ENCODE peak calls at places on chromosomes 3 and 15, in ten cellular contexts. H is stomach, C is endothelial cell of umbilical vein, B is transverse colon, M is HCT116, K is esophagus muscularis mucosa, P is breast epithelium, O is K562, G is H1, W is suprapubic skin. Z is an unnamed sample.

GRCh38 chr15:95994418-95994817 is 336.1 kb upstream of the NR2F2 start:
- DNase-seq in H (no peak), C (no peak), B (no peak), M (no peak), K (no peak), P (no peak), O (no peak), G (no peak), W (no peak), Z (no peak)

GRCh38 chr3:33218072-33218445 is 551 bp downstream of the SUSD5 start:
- DNase-seq in H (no peak), C (peak), B (no peak), M (no peak), K (no peak), P (no peak), O (no peak), G (no peak), W (no peak), Z (no peak)

GRCh38 chr3:72272356-72272755 is 487.4 kb upstream of the PROK2 start:
- DNase-seq in H (no peak), C (no peak), B (no peak), M (no peak), K (no peak), P (no peak), O (no peak), G (no peak), W (no peak), Z (no peak)

GRCh38 chr3:192772495-192772894 is 45.2 kb upstream of the FGF12 start:
- DNase-seq in H (peak), C (peak), B (no peak), M (peak), K (no peak), P (no peak), O (no peak), G (peak), W (no peak), Z (no peak)

GRCh38 chr15:31344266-31344665 is 17.6 kb downstream of the KLF13 start:
- DNase-seq in H (no peak), C (no peak), B (no peak), M (no peak), K (no peak), P (no peak), O (no peak), G (no peak), W (no peak), Z (no peak)

GRCh38 chr3:106025151-106025722 is 156.4 kb upstream of the CBLB start:
- DNase-seq in H (peak), C (no peak), B (peak), M (no peak), K (no peak), P (no peak), O (no peak), G (no peak), W (no peak), Z (no peak)

GRCh38 chr3:148255981-148256969 is 441.4 kb upstream of the AGTR1 start:
- DNase-seq in H (no peak), C (no peak), B (no peak), M (no peak), K (peak), P (no peak), O (no peak), G (no peak), W (no peak), Z (no peak)

GRCh38 chr3:81544385-81544784 is 217.1 kb downstream of the GBE1 start:
- DNase-seq in H (no peak), C (no peak), B (no peak), M (no peak), K (no peak), P (no peak), O (no peak), G (no peak), W (no peak), Z (no peak)

GRCh38 chr3:178369006-178369405 is 167.2 kb upstream of the KCNMB2 start:
- DNase-seq in H (no peak), C (no peak), B (no peak), M (no peak), K (no peak), P (no peak), O (no peak), G (no peak), W (no peak), Z (no peak)

GRCh38 chr3:123685780-123686179 is 100.9 kb upstream of the HACD2 start:
- DNase-seq in H (no peak), C (no peak), B (no peak), M (no peak), K (no peak), P (no peak), O (no peak), G (no peak), W (no peak), Z (no peak)

GRCh38 chr3:63867225-63867624 is 3.6 kb downstream of the ATXN7 start:
- DNase-seq in H (no peak), C (no peak), B (no peak), M (no peak), K (no peak), P (no peak), O (no peak), G (no peak), W (no peak), Z (no peak)

GRCh38 chr15:51750942-51751686 is at the start of gene TMOD2:
- DNase-seq in H (peak), C (no peak), B (peak), M (no peak), K (peak), P (peak), O (peak), G (peak), W (peak), Z (peak)

GRCh38 chr3:59678042-59678707 is 628.4 kb upstream of the CFAP20DC start:
- DNase-seq in H (peak), C (no peak), B (no peak), M (no peak), K (no peak), P (peak), O (no peak), G (no peak), W (no peak), Z (peak)

GRCh38 chr3:44561076-44561475 is 6.1 kb downstream of the ZKSCAN7 start:
- DNase-seq in H (no peak), C (no peak), B (no peak), M (no peak), K (no peak), P (no peak), O (no peak), G (no peak), W (no peak), Z (no peak)

GRCh38 chr3:171320721-171321120 is 139.5 kb downstream of the TNIK start:
- DNase-seq in H (no peak), C (no peak), B (no peak), M (no peak), K (no peak), P (no peak), O (no peak), G (no peak), W (no peak), Z (peak)

GRCh38 chr15:100975043-100975442 is 55.9 kb downstream of the LRRK1 start:
- DNase-seq in H (no peak), C (no peak), B (no peak), M (no peak), K (no peak), P (no peak), O (no peak), G (no peak), W (no peak), Z (no peak)

GRCh38 chr15:100972975-100973350 is 53.8 kb downstream of the LRRK1 start:
- DNase-seq in H (no peak), C (no peak), B (no peak), M (no peak), K (no peak), P (no peak), O (no peak), G (no peak), W (no peak), Z (peak)

GRCh38 chr15:100968043-100968966 is 49.1 kb downstream of the LRRK1 start:
- DNase-seq in H (no peak), C (no peak), B (no peak), M (no peak), K (no peak), P (no peak), O (no peak), G (no peak), W (no peak), Z (no peak)

GRCh38 chr15:100973351-100974034 is 54.3 kb downstream of the LRRK1 start:
- DNase-seq in H (no peak), C (peak), B (no peak), M (no peak), K (no peak), P (no peak), O (no peak), G (peak), W (no peak), Z (peak)
- TF ChIP-seq POLR2A in H (no peak), C (no peak), B (no peak), M (no peak), K (no peak), P (no peak), O (no peak), G (no peak), W (no peak), Z (no peak)

GRCh38 chr3:167876603-167877325 is 141.2 kb downstream of the SERPINI1 start:
- DNase-seq in H (no peak), C (no peak), B (no peak), M (peak), K (no peak), P (no peak), O (no peak), G (no peak), W (no peak), Z (no peak)
- TF ChIP-seq POLR2AphosphoS5 in H (no peak), C (no peak), B (no peak), M (no peak), K (no peak), P (no peak), O (no peak), G (no peak), W (no peak), Z (no peak)

GRCh38 chr3:189974372-189974771 is 146.3 kb downstream of the P3H2 start:
- DNase-seq in H (no peak), C (no peak), B (no peak), M (no peak), K (no peak), P (no peak), O (no peak), G (no peak), W (no peak), Z (no peak)
- TF ChIP-seq CTCF in H (no peak), C (no peak), B (no peak), M (no peak), K (no peak), P (no peak), O (no peak), G (no peak), W (no peak), Z (no peak)

DNA sequence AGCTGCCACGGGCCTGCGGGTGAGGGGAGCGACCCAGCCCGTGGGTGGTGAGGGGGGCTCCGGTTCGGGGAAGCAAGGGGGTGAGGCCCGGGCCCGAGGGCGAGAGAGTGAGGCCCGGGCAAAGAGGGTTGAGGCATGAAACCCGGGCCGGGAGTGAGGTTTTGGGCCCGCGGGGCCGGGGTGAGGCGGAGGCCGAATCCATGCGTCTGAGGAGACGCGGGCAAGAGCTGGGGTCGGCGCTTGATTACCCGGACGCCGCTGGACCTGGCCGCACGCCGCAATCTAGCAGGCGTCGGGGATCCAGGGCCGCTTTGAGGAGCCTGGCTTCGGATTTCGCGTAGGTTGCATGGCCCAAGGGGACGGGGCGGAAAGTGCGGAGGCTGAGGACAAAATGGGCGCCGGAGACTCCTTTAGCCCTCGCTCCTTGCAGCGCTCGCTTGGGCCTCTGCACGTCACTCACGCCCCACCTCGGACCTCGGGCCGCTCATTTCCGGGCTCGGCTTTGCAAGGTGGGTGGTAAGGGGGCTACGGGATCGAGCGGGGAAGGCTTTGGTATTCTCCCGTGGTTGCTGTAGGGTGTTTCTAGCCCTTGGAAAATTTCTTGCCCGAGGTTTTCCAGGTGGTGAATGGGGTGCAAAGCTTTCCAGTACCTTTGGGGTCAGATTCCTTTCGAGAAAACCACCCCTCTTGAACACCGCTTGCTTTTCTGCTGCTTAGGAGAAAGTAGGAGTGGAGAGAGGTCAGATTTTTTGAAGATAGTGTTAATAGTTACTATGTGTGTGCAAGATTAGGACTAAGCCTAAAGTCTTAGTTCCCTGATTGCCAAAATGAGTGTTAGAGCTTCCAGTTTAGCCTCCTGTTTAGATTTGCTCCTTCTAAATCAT is 827 bp downstream of the SLC25A36 start:
- DNase-seq in H (peak), C (peak), B (peak), M (no peak), K (peak), P (peak), O (peak), G (peak), W (peak), Z (peak)
- TF ChIP-seq POLR2A in H (no peak), C (no peak), B (no peak), M (no peak), K (no peak), P (no peak), O (no peak), G (peak), W (no peak), Z (no peak)

GRCh38 chr15:94359716-94360115 is 128.4 kb downstream of the MCTP2 start:
- DNase-seq in H (no peak), C (no peak), B (no peak), M (no peak), K (no peak), P (no peak), O (no peak), G (no peak), W (no peak), Z (no peak)
- TF ChIP-seq POLR2AphosphoS5 in H (no peak), C (no peak), B (no peak), M (no peak), K (no peak), P (no peak), O (no peak), G (no peak), W (no peak), Z (no peak)

GRCh38 chr15:33608714-33609113 is 297.9 kb downstream of the RYR3 start:
- DNase-seq in H (no peak), C (no peak), B (no peak), M (no peak), K (no peak), P (no peak), O (no peak), G (no peak), W (no peak), Z (no peak)
- TF ChIP-seq CTCF in H (no peak), C (no peak), B (no peak), M (peak), K (no peak), P (no peak), O (peak), G (peak), W (no peak), Z (no peak)

GRCh38 chr3:58237238-58237939 is at the start of gene ABHD6:
- DNase-seq in H (peak), C (peak), B (peak), M (peak), K (peak), P (peak), O (peak), G (peak), W (peak), Z (peak)
- TF ChIP-seq POLR2A in H (no peak), C (peak), B (no peak), M (no peak), K (no peak), P (no peak), O (no peak), G (no peak), W (no peak), Z (no peak)